ENCODE peak calls at places on chromosomes 5 and 9, in nine cellular contexts. One of them, this sample, is unnamed.

GRCh38 chr5:41736641-41737040 is 133.6 kb downstream of the OXCT1 start:
- DNase-seq in suprapubic skin: no peak
- DNase-seq in HFF-Myc: no peak
- DNase-seq in cardiac fibroblast: no peak
- DNase-seq in HTR-8/SVneo: no peak
- DNase-seq in neuronal stem cell: no peak
- DNase-seq in B cell: no peak
- DNase-seq in activated naive CD8-positive, alpha-beta T cell treated with anti-CD3 and anti-CD28 coated beads for 36 hours: no peak
- DNase-seq in activated CD8-positive, alpha-beta memory T cell treated with anti-CD3 and anti-CD28 coated beads for 4 hours: no peak
- DNase-seq in this sample: no peak

GRCh38 chr9:90124961-90125360 is 517.7 kb downstream of the DIRAS2 start:
- DNase-seq in suprapubic skin: no peak
- DNase-seq in HFF-Myc: no peak
- DNase-seq in cardiac fibroblast: no peak
- DNase-seq in HTR-8/SVneo: no peak
- DNase-seq in neuronal stem cell: no peak
- DNase-seq in B cell: no peak
- DNase-seq in activated naive CD8-positive, alpha-beta T cell treated with anti-CD3 and anti-CD28 coated beads for 36 hours: no peak
- DNase-seq in activated CD8-positive, alpha-beta memory T cell treated with anti-CD3 and anti-CD28 coated beads for 4 hours: no peak
- DNase-seq in this sample: no peak

GRCh38 chr5:125597338-125597737 is 825.9 kb upstream of the GRAMD2B start:
- DNase-seq in suprapubic skin: no peak
- DNase-seq in HFF-Myc: peak; percentile 44
- DNase-seq in cardiac fibroblast: peak; percentile 36
- DNase-seq in HTR-8/SVneo: peak; percentile 10
- DNase-seq in neuronal stem cell: no peak
- DNase-seq in B cell: no peak
- DNase-seq in activated naive CD8-positive, alpha-beta T cell treated with anti-CD3 and anti-CD28 coated beads for 36 hours: no peak
- DNase-seq in activated CD8-positive, alpha-beta memory T cell treated with anti-CD3 and anti-CD28 coated beads for 4 hours: no peak
- DNase-seq in this sample: no peak

GRCh38 chr9:89597711-89598707 is 6.8 kb upstream of the GADD45G start:
- DNase-seq in suprapubic skin: no peak
- DNase-seq in HFF-Myc: peak; percentile 31
- DNase-seq in cardiac fibroblast: peak; percentile 74
- DNase-seq in HTR-8/SVneo: peak; percentile 27
- DNase-seq in neuronal stem cell: peak; percentile 71
- DNase-seq in B cell: no peak
- DNase-seq in activated naive CD8-positive, alpha-beta T cell treated with anti-CD3 and anti-CD28 coated beads for 36 hours: peak; percentile 38
- DNase-seq in activated CD8-positive, alpha-beta memory T cell treated with anti-CD3 and anti-CD28 coated beads for 4 hours: no peak
- DNase-seq in this sample: peak; percentile 66

GRCh38 chr9:4515958-4516375 is 25.7 kb downstream of the SLC1A1 start:
- DNase-seq in suprapubic skin: no peak
- DNase-seq in HFF-Myc: no peak
- DNase-seq in cardiac fibroblast: peak; percentile 47
- DNase-seq in HTR-8/SVneo: no peak
- DNase-seq in neuronal stem cell: no peak
- DNase-seq in B cell: no peak
- DNase-seq in activated naive CD8-positive, alpha-beta T cell treated with anti-CD3 and anti-CD28 coated beads for 36 hours: no peak
- DNase-seq in activated CD8-positive, alpha-beta memory T cell treated with anti-CD3 and anti-CD28 coated beads for 4 hours: no peak
- DNase-seq in this sample: no peak

GRCh38 chr5:179241175-179241574 is 104.1 kb downstream of the ADAMTS2 start:
- DNase-seq in suprapubic skin: peak; percentile 55
- DNase-seq in HFF-Myc: no peak
- DNase-seq in cardiac fibroblast: no peak
- DNase-seq in HTR-8/SVneo: no peak
- DNase-seq in neuronal stem cell: no peak
- DNase-seq in B cell: no peak
- DNase-seq in activated naive CD8-positive, alpha-beta T cell treated with anti-CD3 and anti-CD28 coated beads for 36 hours: no peak
- DNase-seq in activated CD8-positive, alpha-beta memory T cell treated with anti-CD3 and anti-CD28 coated beads for 4 hours: no peak
- DNase-seq in this sample: no peak

GRCh38 chr9:71285191-71285656 is 163.8 kb upstream of the TRPM3 start:
- DNase-seq in suprapubic skin: no peak
- DNase-seq in HFF-Myc: peak; percentile 50
- DNase-seq in cardiac fibroblast: peak; percentile 75
- DNase-seq in HTR-8/SVneo: peak; percentile 20
- DNase-seq in neuronal stem cell: peak; percentile 75
- DNase-seq in B cell: peak; percentile 16
- DNase-seq in activated naive CD8-positive, alpha-beta T cell treated with anti-CD3 and anti-CD28 coated beads for 36 hours: peak; percentile 8
- DNase-seq in activated CD8-positive, alpha-beta memory T cell treated with anti-CD3 and anti-CD28 coated beads for 4 hours: no peak
- DNase-seq in this sample: peak; percentile 68

GRCh38 chr5:153222956-153223355 is 267.5 kb upstream of the GRIA1 start:
- DNase-seq in suprapubic skin: no peak
- DNase-seq in HFF-Myc: no peak
- DNase-seq in cardiac fibroblast: peak; percentile 16
- DNase-seq in HTR-8/SVneo: peak; percentile 12
- DNase-seq in neuronal stem cell: no peak
- DNase-seq in B cell: no peak
- DNase-seq in activated naive CD8-positive, alpha-beta T cell treated with anti-CD3 and anti-CD28 coated beads for 36 hours: no peak
- DNase-seq in activated CD8-positive, alpha-beta memory T cell treated with anti-CD3 and anti-CD28 coated beads for 4 hours: no peak
- DNase-seq in this sample: no peak

GRCh38 chr9:113988951-113989780 is 88.9 kb downstream of the AMBP start:
- DNase-seq in suprapubic skin: peak; percentile 68
- DNase-seq in HFF-Myc: no peak
- DNase-seq in cardiac fibroblast: peak; percentile 85
- DNase-seq in HTR-8/SVneo: no peak
- DNase-seq in neuronal stem cell: no peak
- DNase-seq in B cell: no peak
- DNase-seq in activated naive CD8-positive, alpha-beta T cell treated with anti-CD3 and anti-CD28 coated beads for 36 hours: no peak
- DNase-seq in activated CD8-positive, alpha-beta memory T cell treated with anti-CD3 and anti-CD28 coated beads for 4 hours: no peak
- DNase-seq in this sample: no peak

GRCh38 chr5:10448754-10449345 is 7.2 kb downstream of the ROPN1L start:
- DNase-seq in suprapubic skin: no peak
- DNase-seq in HFF-Myc: no peak
- DNase-seq in cardiac fibroblast: no peak
- DNase-seq in HTR-8/SVneo: no peak
- DNase-seq in neuronal stem cell: no peak
- DNase-seq in B cell: no peak
- DNase-seq in activated naive CD8-positive, alpha-beta T cell treated with anti-CD3 and anti-CD28 coated beads for 36 hours: no peak
- DNase-seq in activated CD8-positive, alpha-beta memory T cell treated with anti-CD3 and anti-CD28 coated beads for 4 hours: no peak
- DNase-seq in this sample: no peak

GRCh38 chr5:132256086-132256782 is 1.3 kb upstream of the PDLIM4 start:
- DNase-seq in suprapubic skin: no peak
- DNase-seq in HFF-Myc: no peak
- DNase-seq in cardiac fibroblast: no peak
- DNase-seq in HTR-8/SVneo: no peak
- DNase-seq in neuronal stem cell: no peak
- DNase-seq in B cell: no peak
- DNase-seq in activated naive CD8-positive, alpha-beta T cell treated with anti-CD3 and anti-CD28 coated beads for 36 hours: no peak
- DNase-seq in activated CD8-positive, alpha-beta memory T cell treated with anti-CD3 and anti-CD28 coated beads for 4 hours: no peak
- DNase-seq in this sample: no peak

GRCh38 chr5:155987261-155987810 is 339.6 kb upstream of the SGCD start:
- DNase-seq in suprapubic skin: no peak
- DNase-seq in HFF-Myc: no peak
- DNase-seq in cardiac fibroblast: no peak
- DNase-seq in HTR-8/SVneo: no peak
- DNase-seq in neuronal stem cell: no peak
- DNase-seq in B cell: no peak
- DNase-seq in activated naive CD8-positive, alpha-beta T cell treated with anti-CD3 and anti-CD28 coated beads for 36 hours: no peak
- DNase-seq in activated CD8-positive, alpha-beta memory T cell treated with anti-CD3 and anti-CD28 coated beads for 4 hours: no peak
- DNase-seq in this sample: no peak

GRCh38 chr5:159212667-159213462 is 3.5 kb upstream of the RNF145 start:
- DNase-seq in suprapubic skin: no peak
- DNase-seq in HFF-Myc: no peak
- DNase-seq in cardiac fibroblast: no peak
- DNase-seq in HTR-8/SVneo: no peak
- DNase-seq in neuronal stem cell: no peak
- DNase-seq in B cell: no peak
- DNase-seq in activated naive CD8-positive, alpha-beta T cell treated with anti-CD3 and anti-CD28 coated beads for 36 hours: no peak
- DNase-seq in activated CD8-positive, alpha-beta memory T cell treated with anti-CD3 and anti-CD28 coated beads for 4 hours: no peak
- DNase-seq in this sample: no peak

GRCh38 chr9:131403493-131403773 is 9.5 kb downstream of the PRRC2B start:
- DNase-seq in suprapubic skin: no peak
- DNase-seq in HFF-Myc: no peak
- DNase-seq in cardiac fibroblast: no peak
- DNase-seq in HTR-8/SVneo: no peak
- DNase-seq in neuronal stem cell: no peak
- DNase-seq in B cell: no peak
- DNase-seq in activated naive CD8-positive, alpha-beta T cell treated with anti-CD3 and anti-CD28 coated beads for 36 hours: no peak
- DNase-seq in activated CD8-positive, alpha-beta memory T cell treated with anti-CD3 and anti-CD28 coated beads for 4 hours: no peak
- DNase-seq in this sample: no peak

GRCh38 chr5:123700624-123701023 is 188.6 kb downstream of the CSNK1G3 start:
- DNase-seq in suprapubic skin: peak; percentile 64
- DNase-seq in HFF-Myc: peak; percentile 89
- DNase-seq in cardiac fibroblast: peak; percentile 99
- DNase-seq in HTR-8/SVneo: peak; percentile 60
- DNase-seq in neuronal stem cell: no peak
- DNase-seq in B cell: no peak
- DNase-seq in activated naive CD8-positive, alpha-beta T cell treated with anti-CD3 and anti-CD28 coated beads for 36 hours: no peak
- DNase-seq in activated CD8-positive, alpha-beta memory T cell treated with anti-CD3 and anti-CD28 coated beads for 4 hours: no peak
- DNase-seq in this sample: peak; percentile 29

GRCh38 chr9:129287595-129288305 is 109.7 kb upstream of the IER5L start:
- DNase-seq in suprapubic skin: peak; percentile 41
- DNase-seq in HFF-Myc: no peak
- DNase-seq in cardiac fibroblast: no peak
- DNase-seq in HTR-8/SVneo: no peak
- DNase-seq in neuronal stem cell: no peak
- DNase-seq in B cell: peak; percentile 18
- DNase-seq in activated naive CD8-positive, alpha-beta T cell treated with anti-CD3 and anti-CD28 coated beads for 36 hours: no peak
- DNase-seq in activated CD8-positive, alpha-beta memory T cell treated with anti-CD3 and anti-CD28 coated beads for 4 hours: no peak
- DNase-seq in this sample: no peak

GRCh38 chr9:73441890-73442818 is 290.5 kb downstream of the ANXA1 start:
- DNase-seq in suprapubic skin: no peak
- DNase-seq in HFF-Myc: no peak
- DNase-seq in cardiac fibroblast: peak; percentile 19
- DNase-seq in HTR-8/SVneo: no peak
- DNase-seq in neuronal stem cell: no peak
- DNase-seq in B cell: no peak
- DNase-seq in activated naive CD8-positive, alpha-beta T cell treated with anti-CD3 and anti-CD28 coated beads for 36 hours: no peak
- DNase-seq in activated CD8-positive, alpha-beta memory T cell treated with anti-CD3 and anti-CD28 coated beads for 4 hours: no peak
- DNase-seq in this sample: no peak

GRCh38 chr5:163529698-163530097 is 24.3 kb downstream of the MAT2B start:
- DNase-seq in suprapubic skin: no peak
- DNase-seq in HFF-Myc: no peak
- DNase-seq in cardiac fibroblast: peak; percentile 35
- DNase-seq in HTR-8/SVneo: no peak
- DNase-seq in neuronal stem cell: no peak
- DNase-seq in B cell: no peak
- DNase-seq in activated naive CD8-positive, alpha-beta T cell treated with anti-CD3 and anti-CD28 coated beads for 36 hours: no peak
- DNase-seq in activated CD8-positive, alpha-beta memory T cell treated with anti-CD3 and anti-CD28 coated beads for 4 hours: no peak
- DNase-seq in this sample: no peak

GRCh38 chr9:109989296-109989695 is 209.3 kb downstream of the PALM2AKAP2 start:
- DNase-seq in suprapubic skin: no peak
- DNase-seq in HFF-Myc: no peak
- DNase-seq in cardiac fibroblast: peak; percentile 70
- DNase-seq in HTR-8/SVneo: no peak
- DNase-seq in neuronal stem cell: no peak
- DNase-seq in B cell: no peak
- DNase-seq in activated naive CD8-positive, alpha-beta T cell treated with anti-CD3 and anti-CD28 coated beads for 36 hours: no peak
- DNase-seq in activated CD8-positive, alpha-beta memory T cell treated with anti-CD3 and anti-CD28 coated beads for 4 hours: no peak
- DNase-seq in this sample: no peak

GRCh38 chr5:149647334-149647733 is 66.0 kb downstream of the ARHGEF37 start:
- DNase-seq in suprapubic skin: no peak
- DNase-seq in HFF-Myc: no peak
- DNase-seq in cardiac fibroblast: no peak
- DNase-seq in HTR-8/SVneo: no peak
- DNase-seq in neuronal stem cell: no peak
- DNase-seq in B cell: no peak
- DNase-seq in activated naive CD8-positive, alpha-beta T cell treated with anti-CD3 and anti-CD28 coated beads for 36 hours: no peak
- DNase-seq in activated CD8-positive, alpha-beta memory T cell treated with anti-CD3 and anti-CD28 coated beads for 4 hours: no peak
- DNase-seq in this sample: no peak

GRCh38 chr5:141677415-141677814 is 4.6 kb downstream of the ARAP3 start:
- DNase-seq in suprapubic skin: no peak
- DNase-seq in HFF-Myc: no peak
- DNase-seq in cardiac fibroblast: no peak
- DNase-seq in HTR-8/SVneo: no peak
- DNase-seq in neuronal stem cell: no peak
- DNase-seq in B cell: no peak
- DNase-seq in activated naive CD8-positive, alpha-beta T cell treated with anti-CD3 and anti-CD28 coated beads for 36 hours: no peak
- DNase-seq in activated CD8-positive, alpha-beta memory T cell treated with anti-CD3 and anti-CD28 coated beads for 4 hours: no peak
- DNase-seq in this sample: no peak

GRCh38 chr5:115685480-115685879 is 59.6 kb upstream of the TMED7 start:
- DNase-seq in suprapubic skin: no peak
- DNase-seq in HFF-Myc: no peak
- DNase-seq in cardiac fibroblast: no peak
- DNase-seq in HTR-8/SVneo: no peak
- DNase-seq in neuronal stem cell: no peak
- DNase-seq in B cell: no peak
- DNase-seq in activated naive CD8-positive, alpha-beta T cell treated with anti-CD3 and anti-CD28 coated beads for 36 hours: no peak
- DNase-seq in activated CD8-positive, alpha-beta memory T cell treated with anti-CD3 and anti-CD28 coated beads for 4 hours: no peak
- DNase-seq in this sample: no peak

GRCh38 chr9:93031629-93032431 is 26.7 kb upstream of the SUSD3 start:
- DNase-seq in suprapubic skin: no peak
- DNase-seq in HFF-Myc: no peak
- DNase-seq in cardiac fibroblast: no peak
- DNase-seq in HTR-8/SVneo: no peak
- DNase-seq in neuronal stem cell: no peak
- DNase-seq in B cell: no peak
- DNase-seq in activated naive CD8-positive, alpha-beta T cell treated with anti-CD3 and anti-CD28 coated beads for 36 hours: no peak
- DNase-seq in activated CD8-positive, alpha-beta memory T cell treated with anti-CD3 and anti-CD28 coated beads for 4 hours: no peak
- DNase-seq in this sample: no peak

GRCh38 chr9:122095010-122095767 is 2.1 kb upstream of the TTLL11 start:
- DNase-seq in suprapubic skin: no peak
- DNase-seq in HFF-Myc: peak; percentile 54
- DNase-seq in cardiac fibroblast: peak; percentile 73
- DNase-seq in HTR-8/SVneo: peak; percentile 40
- DNase-seq in neuronal stem cell: peak; percentile 66
- DNase-seq in B cell: no peak
- DNase-seq in activated naive CD8-positive, alpha-beta T cell treated with anti-CD3 and anti-CD28 coated beads for 36 hours: peak; percentile 36
- DNase-seq in activated CD8-positive, alpha-beta memory T cell treated with anti-CD3 and anti-CD28 coated beads for 4 hours: peak; percentile 13
- DNase-seq in this sample: peak; percentile 77

GRCh38 chr5:172274951-172275753 is 8.4 kb downstream of the UBTD2 start:
- DNase-seq in suprapubic skin: no peak
- DNase-seq in HFF-Myc: no peak
- DNase-seq in cardiac fibroblast: peak; percentile 32
- DNase-seq in HTR-8/SVneo: no peak
- DNase-seq in neuronal stem cell: no peak
- DNase-seq in B cell: no peak
- DNase-seq in activated naive CD8-positive, alpha-beta T cell treated with anti-CD3 and anti-CD28 coated beads for 36 hours: peak; percentile 70
- DNase-seq in activated CD8-positive, alpha-beta memory T cell treated with anti-CD3 and anti-CD28 coated beads for 4 hours: peak; percentile 54
- DNase-seq in this sample: no peak

GRCh38 chr5:473344-474192 is 30.6 kb downstream of the EXOC3 start:
- DNase-seq in suprapubic skin: peak; percentile 89
- DNase-seq in HFF-Myc: no peak
- DNase-seq in cardiac fibroblast: peak; percentile 35
- DNase-seq in HTR-8/SVneo: peak; percentile 64
- DNase-seq in neuronal stem cell: peak; percentile 51
- DNase-seq in B cell: no peak
- DNase-seq in activated naive CD8-positive, alpha-beta T cell treated with anti-CD3 and anti-CD28 coated beads for 36 hours: peak; percentile 42
- DNase-seq in activated CD8-positive, alpha-beta memory T cell treated with anti-CD3 and anti-CD28 coated beads for 4 hours: no peak
- DNase-seq in this sample: peak; percentile 54

This sample was measured in A549.